ENCODE peak calls at places on chromosomes 16 and 17, in four cellular contexts. V is A549, Q is sciatic nerve, W is HCT116. J is an unnamed sample.

GRCh38 chr16:47574091-47575054 is 113.2 kb downstream of the PHKB start:
- ATAC-seq in V (no peak), Q (no peak), W (no peak), J (no peak)

GRCh38 chr17:39553326-39553945 is 54.3 kb downstream of the NEUROD2 start:
- ATAC-seq in V (no peak), Q (no peak), W (peak), J (peak)

GRCh38 chr17:32917081-32917480 is 10.9 kb upstream of the TMEM98 start:
- ATAC-seq in V (no peak), Q (no peak), W (no peak), J (no peak)

GRCh38 chr17:48722201-48722907 is at the start of gene PRAC1:
- ATAC-seq in V (no peak), Q (no peak), W (no peak), J (no peak)

GRCh38 chr17:30809867-30810266 is 14.6 kb downstream of the CRLF3 start:
- ATAC-seq in V (no peak), Q (no peak), W (no peak), J (no peak)

GRCh38 chr17:47220531-47220999 is 11.4 kb downstream of the MYL4 start:
- ATAC-seq in V (no peak), Q (no peak), W (no peak), J (no peak)

GRCh38 chr17:43314582-43314981 is 80.8 kb upstream of the RNU2-1 start:
- ATAC-seq in V (no peak), Q (no peak), W (no peak), J (no peak)

GRCh38 chr17:4166419-4166818 is 23.4 kb downstream of the CYB5D2 start:
- ATAC-seq in V (no peak), Q (no peak), W (no peak), J (no peak)

GRCh38 chr17:66477615-66478283 is 175.3 kb downstream of the PRKCA start:
- ATAC-seq in V (no peak), Q (no peak), W (no peak), J (no peak)

GRCh38 chr16:79977974-79978836 is 377.7 kb upstream of the MAF start:
- ATAC-seq in V (no peak), Q (no peak), W (no peak), J (no peak)

GRCh38 chr17:64554028-64554637 is 47.4 kb downstream of the CEP95 start:
- ATAC-seq in V (peak), Q (no peak), W (peak), J (no peak)

GRCh38 chr17:83111516-83112282 is 32.3 kb downstream of the METRNL start:
- ATAC-seq in V (no peak), Q (no peak), W (no peak), J (no peak)

GRCh38 chr16:23607740-23608139 is 11.6 kb upstream of the NDUFAB1 start:
- ATAC-seq in V (no peak), Q (no peak), W (no peak), J (no peak)

GRCh38 chr16:79419148-79419547 is 181.4 kb downstream of the MAF start:
- ATAC-seq in V (no peak), Q (peak), W (no peak), J (no peak)

GRCh38 chr17:49995055-49995738 is at the start of gene DLX3:
- ATAC-seq in V (peak), Q (peak), W (no peak), J (peak)

GRCh38 chr17:19671433-19671832 is 22.9 kb downstream of the ALDH3A2 start:
- ATAC-seq in V (no peak), Q (peak), W (no peak), J (no peak)

GRCh38 chr16:50372611-50373344 is 4.0 kb upstream of the BRD7 start:
- ATAC-seq in V (peak), Q (peak), W (no peak), J (peak)

GRCh38 chr17:45050680-45051059 is 762 bp downstream of the DCAKD start:
- ATAC-seq in V (peak), Q (peak), W (peak), J (peak)

GRCh38 chr17:28597606-28598383 is 1.0 kb downstream of the SPAG5 start:
- ATAC-seq in V (no peak), Q (no peak), W (no peak), J (no peak)

GRCh38 chr17:46192484-46193245 is 564 bp downstream of the KANSL1 start:
- ATAC-seq in V (peak), Q (peak), W (peak), J (peak)

GRCh38 chr17:58760248-58760647 is 4.6 kb downstream of the PPM1E start:
- ATAC-seq in V (no peak), Q (no peak), W (no peak), J (no peak)

GRCh38 chr16:46991729-46992704 is 18.5 kb upstream of the DNAJA2 start:
- ATAC-seq in V (no peak), Q (no peak), W (no peak), J (no peak)

GRCh38 chr17:65743313-65743665 is 181.8 kb upstream of the AXIN2 start:
- ATAC-seq in V (no peak), Q (peak), W (peak), J (peak)

GRCh38 chr17:32349503-32349853 is 479 bp upstream of the ZNF207 start:
- ATAC-seq in V (peak), Q (peak), W (peak), J (peak)

GRCh38 chr16:68370921-68371651 is 60.3 kb downstream of the PRMT7 start:
- ATAC-seq in V (no peak), Q (no peak), W (no peak), J (no peak)

GRCh38 chr16:50616883-50617629 is 64.1 kb downstream of the SNX20 start:
- ATAC-seq in V (no peak), Q (no peak), W (peak), J (no peak)

GRCh38 chr17:49610883-49611584 is 35.4 kb downstream of the NXPH3 start:
- ATAC-seq in V (no peak), Q (peak), W (no peak), J (no peak)

GRCh38 chr17:73936908-73937627 is 266.4 kb upstream of the RPL38 start:
- ATAC-seq in V (no peak), Q (no peak), W (no peak), J (no peak)

GRCh38 chr16:70390774-70391173 is 44.1 kb downstream of the DDX19A start:
- ATAC-seq in V (peak), Q (no peak), W (no peak), J (no peak)

GRCh38 chr16:2196162-2196980 is at the start of gene CASKIN1:
- ATAC-seq in V (no peak), Q (no peak), W (peak), J (peak)

GRCh38 chr17:17089796-17090641 is 47.8 kb downstream of the MPRIP start:
- ATAC-seq in V (no peak), Q (no peak), W (no peak), J (no peak)

GRCh38 chr16:17471745-17472075 is 950 bp upstream of the XYLT1 start:
- ATAC-seq in V (no peak), Q (no peak), W (no peak), J (peak)

GRCh38 chr17:34252138-34252889 is 2.8 kb upstream of the CCL2 start:
- ATAC-seq in V (peak), Q (peak), W (no peak), J (peak)

J was measured in SK-N-SH treated with all-trans-retinoic acid at 6 μM for 48 hours.